ENCODE peak calls at places on chromosomes 7 and 10, in six cellular contexts. E is SK-N-SH, B is H1, F is K562, U is HepG2, K is GM12878. A is an unnamed sample. For H3K27me3, the result is how much of the 10 kb centered on the place peaks cover.

GRCh38 chr10:16116404-16117304 is 256.3 kb upstream of the MINDY3 start:
- DNase-seq in E (peak), B (peak), F (peak), U (peak), K (peak), A (peak)

GRCh38 chr7:99373086-99374066 is 1.2 kb upstream of the ARPC1B start:
- DNase-seq in E (no peak), B (no peak), F (no peak), U (no peak), K (no peak), A (no peak)

GRCh38 chr10:62244088-62244487 is 24.6 kb downstream of the RTKN2 start:
- DNase-seq in E (no peak), B (no peak), F (no peak), U (no peak), K (no peak), A (no peak)

GRCh38 chr10:123746016-123746415 is 79.9 kb downstream of the GPR26 start:
- DNase-seq in E (no peak), B (no peak), F (no peak), U (no peak), K (no peak), A (no peak)

GRCh38 chr10:22230331-22230833 is 12.6 kb upstream of the EBLN1 start:
- DNase-seq in E (peak), B (no peak), F (peak), U (no peak), K (no peak), A (peak)

GRCh38 chr10:123996302-123996701 is 97.1 kb downstream of the CHST15 start:
- DNase-seq in E (no peak), B (no peak), F (no peak), U (no peak), K (no peak), A (no peak)

GRCh38 chr10:11793762-11794479 is 29.2 kb upstream of the PROSER2 start:
- DNase-seq in E (no peak), B (no peak), F (no peak), U (peak), K (no peak), A (peak)

GRCh38 chr10:79079490-79080355 is 11.0 kb downstream of the ZMIZ1 start:
- DNase-seq in E (no peak), B (no peak), F (peak), U (no peak), K (no peak), A (no peak)

GRCh38 chr10:129532838-129533237 is 65.8 kb downstream of the MGMT start:
- DNase-seq in E (no peak), B (no peak), F (no peak), U (no peak), K (no peak), A (no peak)

GRCh38 chr7:80681272-80681885 is 42.9 kb downstream of the CD36 start:
- DNase-seq in E (peak), B (no peak), F (peak), U (peak), K (no peak), A (peak)

GRCh38 chr10:77582710-77583115 is 54.9 kb downstream of the KCNMA1 start:
- DNase-seq in E (no peak), B (no peak), F (peak), U (no peak), K (no peak), A (no peak)

GRCh38 chr10:60495357-60495756 is 105.7 kb upstream of the ANK3 start:
- DNase-seq in E (no peak), B (no peak), F (no peak), U (no peak), K (no peak), A (no peak)

GRCh38 chr10:49558194-49558593 is 19.3 kb upstream of the ERCC6 start:
- DNase-seq in E (no peak), B (no peak), F (no peak), U (no peak), K (no peak), A (no peak)

GRCh38 chr10:93993782-93994668 is at the start of gene PLCE1:
- DNase-seq in E (peak), B (peak), F (peak), U (no peak), K (no peak), A (no peak)

GRCh38 chr10:110192552-110192951 is 14.9 kb upstream of the MXI1 start:
- DNase-seq in E (no peak), B (peak), F (peak), U (no peak), K (no peak), A (no peak)

GRCh38 chr7:412313-412710 is 107.3 kb downstream of the PDGFA start:
- DNase-seq in E (peak), B (no peak), F (no peak), U (no peak), K (no peak), A (no peak)

GRCh38 chr10:33643042-33643441 is 308.6 kb upstream of the NRP1 start:
- DNase-seq in E (no peak), B (no peak), F (no peak), U (no peak), K (no peak), A (no peak)

GRCh38 chr7:109996411-109996810 is 1094.5 kb upstream of the LRRN3 start:
- DNase-seq in E (no peak), B (no peak), F (no peak), U (no peak), K (no peak), A (no peak)

GRCh38 chr7:112509390-112509789 is 28.6 kb downstream of the LSMEM1 start:
- DNase-seq in E (no peak), B (no peak), F (no peak), U (no peak), K (no peak), A (no peak)

GRCh38 chr10:22010973-22011408 is 7.5 kb upstream of the DNAJC1 start:
- DNase-seq in E (no peak), B (no peak), F (no peak), U (no peak), K (no peak), A (peak)

GRCh38 chr7:27175626-27176342 is 1.7 kb upstream of the HOXA10 start:
- DNase-seq in E (peak), B (peak), F (no peak), U (no peak), K (no peak), A (no peak)

GRCh38 chr10:9211228-9211627 is 1156.7 kb downstream of the GATA3 start:
- DNase-seq in E (no peak), B (no peak), F (no peak), U (no peak), K (no peak), A (no peak)

GRCh38 chr7:132276986-132277716 is 299.1 kb downstream of the PLXNA4 start:
- DNase-seq in E (no peak), B (no peak), F (no peak), U (no peak), K (no peak), A (no peak)

GRCh38 chr7:13028731-13029099 is 341.3 kb downstream of the ARL4A start:
- DNase-seq in E (no peak), B (no peak), F (no peak), U (no peak), K (no peak), A (no peak)

GRCh38 chr7:91264924-91265681 is 870 bp downstream of the FZD1 start:
- DNase-seq in E (peak), B (peak), F (peak), U (no peak), K (no peak), A (no peak)

GRCh38 chr7:140342732-140343514 is 55.4 kb downstream of the SLC37A3 start:
- DNase-seq in E (peak), B (peak), F (peak), U (peak), K (no peak), A (peak)

GRCh38 chr7:50349963-50350944 is 45.7 kb downstream of the IKZF1 start:
- DNase-seq in E (no peak), B (no peak), F (peak), U (no peak), K (peak), A (no peak)
- H3K4me2 ChIP-seq in E (no peak), B (no peak), F (peak), U (no peak), K (peak), A (no peak)

GRCh38 chr7:128781851-128782250 is 6.3 kb upstream of the OPN1SW start:
- DNase-seq in E (no peak), B (no peak), F (no peak), U (no peak), K (no peak), A (no peak)

GRCh38 chr7:128778946-128779345 is 3.4 kb upstream of the OPN1SW start:
- DNase-seq in E (no peak), B (no peak), F (no peak), U (no peak), K (no peak), A (no peak)

GRCh38 chr7:128781126-128781525 is 5.5 kb upstream of the OPN1SW start:
- DNase-seq in E (no peak), B (no peak), F (no peak), U (no peak), K (no peak), A (no peak)

GRCh38 chr7:128785738-128786137 is 6.0 kb upstream of the CCDC136 start:
- DNase-seq in E (no peak), B (no peak), F (no peak), U (no peak), K (no peak), A (no peak)

GRCh38 chr7:128783143-128783799 is 7.7 kb upstream of the OPN1SW start:
- DNase-seq in E (peak), B (peak), F (peak), U (peak), K (no peak), A (peak)
- TF ChIP-seq SIN3A in E (peak), B (peak), F (no peak), U (no peak), K (no peak), A (no peak)

GRCh38 chr7:97735075-97735474 is 3.2 kb downstream of the TAC1 start:
- DNase-seq in E (no peak), B (no peak), F (no peak), U (no peak), K (no peak), A (no peak)
- H3K27me3 ChIP-seq in E (under half), B (under half), F (under half), U (under half), K (under half), A (under half)

DNA sequence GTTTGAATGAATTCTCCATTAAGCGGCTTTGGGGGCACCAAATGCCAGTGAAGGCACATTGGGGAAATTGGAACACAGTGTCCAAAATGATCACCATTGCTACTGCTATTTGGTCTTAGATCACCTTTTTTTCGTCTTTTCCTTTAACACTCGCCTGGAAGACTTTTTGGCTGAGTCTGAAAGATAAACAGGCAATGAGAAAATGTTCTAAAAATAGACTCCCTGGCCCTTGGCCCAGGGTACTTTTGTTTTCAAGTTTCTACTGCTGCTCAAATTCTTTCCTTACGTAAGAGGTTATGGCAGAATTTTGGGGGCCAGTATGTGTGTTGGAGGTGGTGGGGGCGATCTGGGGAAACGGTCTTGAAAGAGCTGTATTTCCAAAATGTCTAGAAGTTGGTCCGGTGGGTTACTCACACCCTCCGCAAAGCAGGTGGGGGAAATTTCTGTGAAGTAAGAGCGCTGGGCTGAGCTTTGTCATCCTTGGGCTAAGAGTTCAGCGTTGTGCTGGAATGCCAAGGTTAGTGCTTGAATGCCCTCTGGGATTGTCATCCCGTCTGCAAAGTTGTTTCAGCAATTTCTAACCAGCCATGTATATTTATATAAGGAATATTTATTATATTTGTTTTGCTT is 1.3 kb upstream of the ITPRIP start:
- DNase-seq in E (no peak), B (peak), F (peak), U (peak), K (no peak), A (no peak)
- H3K4me2 ChIP-seq in E (peak), B (peak), F (peak), U (peak), K (peak), A (peak)

DNA sequence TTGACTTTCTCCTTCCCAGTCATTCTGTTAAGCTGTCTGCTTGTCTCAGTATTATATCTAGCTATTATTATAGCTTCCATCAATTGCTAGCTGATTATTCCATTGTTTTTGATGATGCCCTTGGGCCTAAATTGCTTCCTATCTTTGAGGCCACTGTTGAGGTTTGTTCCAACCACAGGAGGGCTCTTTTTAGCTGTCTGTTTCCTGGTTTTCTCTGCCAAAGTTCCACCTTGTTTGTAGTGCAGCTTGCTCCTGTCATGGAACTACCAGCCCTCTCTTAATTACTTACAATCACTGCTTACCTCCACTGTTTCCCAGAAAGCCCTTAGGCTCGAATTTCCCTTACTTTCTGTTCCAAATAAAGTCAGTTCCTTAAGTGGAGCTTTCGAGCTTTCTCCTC is 118.7 kb upstream of the SEC61G start:
- DNase-seq in E (no peak), B (no peak), F (no peak), U (peak), K (no peak), A (peak)
- TF ChIP-seq SIN3A in E (no peak), B (no peak), F (no peak), U (no peak), K (no peak), A (no peak)

GRCh38 chr10:100570518-100570865 is 34.7 kb downstream of the HIF1AN start:
- DNase-seq in E (peak), B (no peak), F (no peak), U (no peak), K (no peak), A (no peak)

GRCh38 chr10:100567826-100568225 is 32.1 kb downstream of the HIF1AN start:
- DNase-seq in E (no peak), B (no peak), F (no peak), U (no peak), K (no peak), A (no peak)

GRCh38 chr10:100569687-100570517 is 34.2 kb downstream of the HIF1AN start:
- DNase-seq in E (peak), B (peak), F (peak), U (peak), K (no peak), A (peak)

GRCh38 chr10:100568937-100569336 is 33.2 kb downstream of the HIF1AN start:
- DNase-seq in E (peak), B (no peak), F (no peak), U (no peak), K (no peak), A (no peak)

DNA sequence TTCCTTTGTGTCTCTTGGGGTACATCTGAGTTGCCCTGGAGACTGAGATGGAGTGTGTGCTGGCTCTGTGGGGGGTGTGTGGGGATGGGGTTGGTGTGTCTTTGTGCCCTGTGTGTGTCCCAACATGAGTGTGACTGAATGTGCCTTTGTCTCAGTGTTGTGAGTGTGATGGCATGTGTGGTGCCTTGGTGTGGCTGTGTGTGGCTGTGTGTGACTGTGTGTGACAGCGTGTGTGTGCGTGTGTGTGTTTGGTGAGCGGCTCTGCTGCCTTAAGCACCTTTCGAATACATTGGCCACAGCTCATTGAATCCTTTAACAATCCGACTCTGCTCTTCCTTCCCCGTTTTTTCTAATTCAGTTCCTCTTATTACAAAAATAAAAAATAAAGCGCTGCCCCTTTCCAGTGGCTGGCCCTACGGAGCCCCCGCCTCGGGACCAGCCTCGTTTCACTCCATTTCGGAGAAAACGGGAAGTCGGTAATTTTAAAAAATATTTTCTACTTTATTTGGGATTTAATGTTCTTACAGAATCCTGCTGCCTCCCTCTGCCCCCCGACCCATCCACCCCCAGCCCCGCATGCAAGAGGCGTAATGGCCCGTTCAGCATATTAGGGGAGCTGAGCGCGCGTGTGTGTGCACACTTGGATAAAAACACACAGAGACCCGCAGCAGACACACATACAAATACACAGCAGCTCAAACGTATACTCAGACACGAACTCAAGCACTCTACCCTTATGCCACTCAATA is 35.5 kb downstream of the HIF1AN start:
- DNase-seq in E (peak), B (no peak), F (no peak), U (no peak), K (no peak), A (no peak)
- H3K27me3 ChIP-seq in E (under half), B (under half), F (under half), U (under half), K (under half), A (under half)

DNA sequence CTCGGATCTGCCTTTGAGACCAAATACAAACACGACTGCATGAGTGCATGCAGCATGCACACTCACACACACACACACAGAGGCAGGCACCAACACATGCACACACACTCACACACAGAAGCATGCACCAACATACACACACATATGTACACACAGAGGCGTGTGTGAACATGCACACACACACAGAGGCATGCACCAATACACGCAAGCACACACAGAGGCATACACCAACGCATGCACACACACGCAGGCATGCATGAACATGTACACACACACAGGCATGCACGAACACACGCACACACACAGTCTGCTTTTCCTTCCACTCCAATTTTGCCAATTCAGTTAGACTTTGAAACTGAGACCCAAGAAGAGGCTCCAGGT is 67.3 kb upstream of the COL13A1 start:
- DNase-seq in E (no peak), B (no peak), F (no peak), U (no peak), K (no peak), A (no peak)
- H3K4me2 ChIP-seq in E (no peak), B (no peak), F (peak), U (no peak), K (peak), A (no peak)

GRCh38 chr10:57809961-57810360 is 457.7 kb downstream of the IPMK start:
- DNase-seq in E (no peak), B (no peak), F (no peak), U (no peak), K (no peak), A (no peak)

GRCh38 chr10:57806675-57807074 is 461.0 kb downstream of the IPMK start:
- DNase-seq in E (no peak), B (no peak), F (no peak), U (no peak), K (no peak), A (no peak)

GRCh38 chr10:57807906-57808305 is 459.8 kb downstream of the IPMK start:
- DNase-seq in E (no peak), B (no peak), F (no peak), U (no peak), K (no peak), A (no peak)
- TF ChIP-seq SIN3A in E (no peak), B (no peak), F (no peak), U (no peak), K (no peak), A (no peak)

GRCh38 chr7:157054927-157055326 is 44.5 kb upstream of the MNX1 start:
- DNase-seq in E (no peak), B (no peak), F (no peak), U (no peak), K (no peak), A (no peak)
- H3K27me3 ChIP-seq in E (half or more), B (under half), F (half or more), U (half or more), K (under half), A (under half)